ENCODE peak calls at places on chromosomes 2 and 18, in five cellular contexts. U is stimulated activated naive CD8-positive, alpha-beta T cell treated with anti-CD3 and anti-CD28 coated beads, Interleukin-15, amount 100 ng/mL, for 72 hours; H is AG08396; G is fibroblast of pulmonary artery; B is nephron progenitor cell. Q is an unnamed sample.
A peak's percentile ranks its signal among the peaks of the same experiment; 100 is the strongest.

GRCh38 chr2:233223059-233223894 is 28.2 kb upstream of the ATG16L1 start:
- DNase-seq in U (no peak), H (no peak), G (no peak), B (no peak), Q (no peak)

GRCh38 chr2:162123806-162124758 is 28.0 kb downstream of the GCG start:
- DNase-seq in U (no peak), H (no peak), G (peak; percentile 84), B (peak; percentile 10), Q (peak; percentile 88)

GRCh38 chr18:58454406-58455061 is 174.4 kb downstream of the ALPK2 start:
- DNase-seq in U (no peak), H (no peak), G (no peak), B (no peak), Q (no peak)

GRCh38 chr2:18934886-18935285 is 345.5 kb upstream of the NT5C1B start:
- DNase-seq in U (no peak), H (no peak), G (no peak), B (no peak), Q (no peak)

GRCh38 chr2:29598978-29599377 is 322.4 kb downstream of the ALK start:
- DNase-seq in U (no peak), H (no peak), G (no peak), B (no peak), Q (no peak)

GRCh38 chr2:85785027-85785822 is 31.4 kb downstream of the ATOH8 start:
- DNase-seq in U (no peak), H (peak; percentile 75), G (peak; percentile 64), B (peak; percentile 36), Q (peak; percentile 91)

GRCh38 chr2:10613263-10613662 is 76.5 kb downstream of the NOL10 start:
- DNase-seq in U (no peak), H (no peak), G (peak; percentile 23), B (no peak), Q (no peak)

GRCh38 chr2:192414794-192415193 is 220.1 kb upstream of the TMEFF2 start:
- DNase-seq in U (no peak), H (no peak), G (no peak), B (no peak), Q (no peak)

GRCh38 chr2:37918742-37919186 is 6.3 kb upstream of the RMDN2 start:
- DNase-seq in U (no peak), H (no peak), G (no peak), B (no peak), Q (no peak)

GRCh38 chr18:47731276-47731675 is 199.2 kb downstream of the SMAD2 start:
- DNase-seq in U (no peak), H (no peak), G (no peak), B (no peak), Q (no peak)

GRCh38 chr2:235577404-235578330 is 83.8 kb downstream of the AGAP1 start:
- DNase-seq in U (no peak), H (peak; percentile 73), G (peak; percentile 75), B (peak; percentile 33), Q (peak; percentile 8)

GRCh38 chr18:69491576-69491975 is 90.9 kb downstream of the DOK6 start:
- DNase-seq in U (no peak), H (peak; percentile 9), G (no peak), B (no peak), Q (peak; percentile 35)

Q was measured in adipocyte.